ENCODE peak calls at places on chromosomes 13 and 19, in four cellular contexts. E is neuronal stem cell; F is CD8-positive, alpha-beta T cell; I is mucosa of descending colon. N is an unnamed sample. For H3K4me1, the result is how much of the 10 kb centered on the place peaks cover.

GRCh38 chr19:38277549-38277948 is 13.2 kb downstream of the SPINT2 start:
- DNase-seq in E (no peak), I (no peak), F (no peak), N (no peak)

GRCh38 chr13:40776681-40777165 is 5.7 kb upstream of the MRPS31 start:
- DNase-seq in E (no peak), F (peak), I (peak), N (no peak)

GRCh38 chr13:51717786-51718398 is 86.1 kb downstream of the DHRS12 start:
- DNase-seq in E (no peak), I (no peak), F (no peak), N (no peak)

GRCh38 chr19:5271145-5271544 is 69.5 kb downstream of the PTPRS start:
- DNase-seq in E (no peak), I (no peak), F (no peak), N (no peak)

GRCh38 chr13:41767801-41768200 is 193.1 kb downstream of the VWA8 start:
- DNase-seq in E (no peak), F (no peak), I (no peak), N (no peak)

GRCh38 chr13:20274466-20274865 is 42.3 kb upstream of the GJB6 start:
- DNase-seq in E (no peak), F (no peak), I (no peak), N (no peak)

GRCh38 chr19:7482584-7483439 is 6.0 kb downstream of the PEX11G start:
- DNase-seq in F (no peak), I (peak), E (no peak), N (no peak)

GRCh38 chr19:4866595-4867424 is 657 bp downstream of the PLIN3 start:
- DNase-seq in I (peak), E (peak), F (peak), N (peak)

GRCh38 chr13:92187378-92187989 is 789.1 kb downstream of the GPC5 start:
- DNase-seq in I (no peak), F (no peak), E (peak), N (no peak)

GRCh38 chr19:3162418-3163229 is 15.9 kb upstream of the S1PR4 start:
- DNase-seq in E (no peak), I (no peak), F (no peak), N (no peak)

GRCh38 chr19:29106353-29106885 is 106.5 kb downstream of the UQCRFS1 start:
- DNase-seq in I (no peak), E (no peak), F (no peak), N (no peak)

GRCh38 chr19:4523306-4524110 is 5.2 kb upstream of the PLIN4 start:
- DNase-seq in I (no peak), E (no peak), F (no peak), N (no peak)

GRCh38 chr13:103542648-103543047 is 476.4 kb upstream of the SLC10A2 start:
- DNase-seq in I (no peak), F (no peak), E (no peak), N (no peak)

GRCh38 chr13:99496322-99497142 is 4.7 kb upstream of the TM9SF2 start:
- DNase-seq in F (peak), I (peak), E (no peak), N (peak)

GRCh38 chr13:89380101-89380500 is 1708.9 kb downstream of the SLITRK5 start:
- DNase-seq in I (no peak), E (no peak), F (no peak), N (no peak)

GRCh38 chr13:106381083-106381482 is 154.4 kb downstream of the EFNB2 start:
- DNase-seq in E (no peak), I (no peak), F (no peak), N (no peak)

GRCh38 chr13:76723551-76724232 is 162.5 kb downstream of the KCTD12 start:
- DNase-seq in E (no peak), F (peak), I (no peak), N (no peak)

GRCh38 chr19:31334101-31334848 is 15.0 kb downstream of the TSHZ3 start:
- DNase-seq in F (no peak), I (no peak), E (no peak), N (no peak)

GRCh38 chr13:93364166-93364565 is 137.6 kb downstream of the GPC6 start:
- DNase-seq in E (no peak), F (no peak), I (no peak), N (no peak)

GRCh38 chr19:9032136-9032626 is 22.0 kb upstream of the MUC16 start:
- DNase-seq in I (no peak), F (no peak), E (no peak), N (no peak)

GRCh38 chr13:46926856-46927625 is 30.2 kb upstream of the HTR2A start:
- DNase-seq in I (no peak), E (no peak), F (no peak), N (no peak)

GRCh38 chr13:29886446-29886845 is 36.0 kb upstream of the UBL3 start:
- DNase-seq in E (no peak), I (no peak), F (no peak), N (no peak)

GRCh38 chr13:26951581-26952177 is 191.1 kb upstream of the GPR12 start:
- DNase-seq in F (no peak), I (peak), E (no peak), N (no peak)

GRCh38 chr19:5804516-5805464 is at the start of gene NRTN:
- DNase-seq in I (no peak), F (peak), E (peak), N (no peak)

GRCh38 chr13:109416001-109416400 is 370.4 kb downstream of the IRS2 start:
- DNase-seq in E (no peak), I (no peak), F (no peak), N (no peak)

GRCh38 chr19:34120846-34121639 is 51.3 kb upstream of the LSM14A start:
- DNase-seq in I (no peak), F (peak), E (no peak), N (no peak)

GRCh38 chr13:105147481-105147880 is 1388.0 kb downstream of the EFNB2 start:
- DNase-seq in F (no peak), E (no peak), I (no peak), N (no peak)

GRCh38 chr13:111994578-111994977 is 72.4 kb upstream of the SOX1 start:
- DNase-seq in I (no peak), E (no peak), F (no peak), N (no peak)

DNA sequence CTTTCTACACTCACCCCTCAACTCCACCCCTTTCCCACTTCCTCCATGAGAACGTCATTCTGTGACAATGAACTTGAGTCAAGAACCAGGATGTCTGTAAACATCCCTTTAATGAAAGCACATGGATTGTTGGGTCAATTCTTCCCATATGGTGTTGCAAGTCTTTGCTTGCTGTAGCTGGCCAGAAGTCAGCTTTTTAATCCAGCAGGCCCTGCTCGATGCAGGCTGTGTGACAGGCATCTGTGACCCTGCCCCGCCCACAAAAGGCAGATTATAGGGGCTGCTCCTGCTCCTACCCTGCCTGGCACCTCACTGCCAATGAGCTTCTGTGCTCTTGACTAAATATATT is 78.0 kb downstream of the STARD13 start:
- DNase-seq in I (no peak), F (no peak), E (no peak), N (no peak)
- H3K4me1 ChIP-seq in I (under half), F (under half), E (under half), N (under half)

DNA sequence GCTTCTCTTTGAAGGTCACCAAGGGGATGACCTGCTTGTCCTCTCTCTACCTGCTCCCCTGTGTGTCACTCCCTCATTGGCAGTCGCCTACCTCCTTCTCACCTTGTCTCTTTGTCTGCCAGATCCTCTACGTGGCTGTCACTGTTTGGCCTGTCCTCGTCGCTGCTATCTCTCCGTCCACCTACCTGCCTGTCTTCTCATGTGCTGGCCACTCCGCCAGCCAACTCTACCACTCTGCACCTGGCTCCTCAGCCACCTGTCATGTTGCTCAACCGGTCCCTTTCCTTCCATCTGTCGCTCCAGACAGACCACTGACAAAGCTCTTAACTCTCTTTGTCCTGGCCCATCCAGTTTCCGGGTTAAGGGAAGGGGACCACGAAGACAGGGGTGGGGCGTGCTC is at the start of gene KLK12:
- DNase-seq in F (no peak), I (no peak), E (no peak), N (no peak)
- H3K4me1 ChIP-seq in F (under half), I (under half), E (under half), N (under half)

DNA sequence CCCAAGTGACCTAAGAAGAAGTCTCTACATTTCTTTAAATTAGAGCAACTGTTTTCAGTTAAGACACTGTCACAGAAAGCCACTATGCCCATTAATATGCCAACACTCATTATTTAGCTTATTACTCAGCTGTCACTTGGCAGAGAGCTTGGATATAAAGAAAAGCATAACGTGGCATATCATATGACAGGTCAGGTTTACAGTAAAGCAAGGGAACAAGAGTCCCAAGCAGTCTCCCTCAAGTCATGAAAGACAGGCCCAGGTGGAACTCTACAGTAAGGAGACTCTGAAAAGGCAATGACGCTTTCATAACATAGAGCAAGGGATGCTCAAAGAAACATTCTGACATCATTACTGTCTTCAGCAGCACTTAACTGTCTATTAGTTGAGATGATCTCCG is 6.3 kb downstream of the LHFPL6 start:
- DNase-seq in F (no peak), I (no peak), E (no peak), N (no peak)
- H3K4me1 ChIP-seq in F (under half), I (under half), E (under half), N (under half)

DNA sequence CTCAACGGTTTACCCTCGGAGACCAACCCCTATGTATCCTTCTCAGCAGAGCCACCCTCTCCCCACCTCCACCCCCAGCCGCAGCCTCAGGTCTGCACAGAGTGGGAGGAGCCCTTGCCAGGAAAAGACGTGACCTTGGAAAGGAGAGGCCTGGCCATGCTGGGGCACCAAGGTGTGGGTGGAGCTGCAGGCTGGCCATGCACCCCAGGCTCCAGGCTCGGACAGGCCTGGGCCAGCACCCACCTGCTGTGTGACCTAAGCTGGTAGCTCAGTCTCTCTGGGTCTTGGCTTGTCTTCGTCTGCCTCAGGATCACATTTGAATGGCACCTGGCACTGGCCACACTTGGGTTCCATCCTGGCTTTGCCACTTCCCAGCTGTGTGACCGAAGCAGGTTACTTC is 29.5 kb downstream of the CCDC8 start:
- DNase-seq in F (no peak), I (no peak), E (no peak), N (peak)
- H3K4me1 ChIP-seq in F (under half), I (under half), E (under half), N (under half)

N was measured in ascending aorta.